ENCODE peak calls at places on chromosomes 7 and 10, in six cellular contexts. One of them, this sample, is unnamed.

GRCh38 chr10:53719658-53720057 is 947.1 kb upstream of the MBL2 start:
- DNase-seq in endothelial cell of umbilical vein: no peak
- DNase-seq in tibial artery: no peak
- DNase-seq in PC-3: no peak
- DNase-seq in prostate gland: no peak
- DNase-seq in upper lobe of right lung: no peak
- DNase-seq in this sample: no peak

GRCh38 chr7:131502810-131503545 is 53.5 kb downstream of the PODXL start:
- DNase-seq in tibial artery: no peak
- DNase-seq in prostate gland: no peak
- DNase-seq in upper lobe of right lung: no peak
- DNase-seq in PC-3: no peak
- DNase-seq in endothelial cell of umbilical vein: no peak
- DNase-seq in this sample: no peak

GRCh38 chr7:33558961-33559710 is 346.2 kb upstream of the BMPER start:
- DNase-seq in upper lobe of right lung: no peak
- DNase-seq in tibial artery: no peak
- DNase-seq in endothelial cell of umbilical vein: no peak
- DNase-seq in prostate gland: no peak
- DNase-seq in PC-3: no peak
- DNase-seq in this sample: no peak

GRCh38 chr10:86535057-86535882 is 13.7 kb upstream of the WAPL start:
- DNase-seq in tibial artery: peak
- DNase-seq in PC-3: peak
- DNase-seq in endothelial cell of umbilical vein: peak
- DNase-seq in prostate gland: peak
- DNase-seq in upper lobe of right lung: peak
- DNase-seq in this sample: peak

GRCh38 chr10:36141786-36142560 is 499.9 kb upstream of the FZD8 start:
- DNase-seq in PC-3: no peak
- DNase-seq in tibial artery: no peak
- DNase-seq in endothelial cell of umbilical vein: peak
- DNase-seq in prostate gland: no peak
- DNase-seq in upper lobe of right lung: no peak
- DNase-seq in this sample: no peak

GRCh38 chr10:95388539-95388938 is 97.7 kb upstream of the PDLIM1 start:
- DNase-seq in endothelial cell of umbilical vein: no peak
- DNase-seq in tibial artery: peak
- DNase-seq in prostate gland: peak
- DNase-seq in PC-3: peak
- DNase-seq in upper lobe of right lung: no peak
- DNase-seq in this sample: no peak

GRCh38 chr10:133032231-133032630 is 55.5 kb upstream of the ADGRA1 start:
- DNase-seq in tibial artery: no peak
- DNase-seq in endothelial cell of umbilical vein: no peak
- DNase-seq in upper lobe of right lung: no peak
- DNase-seq in prostate gland: no peak
- DNase-seq in PC-3: no peak
- DNase-seq in this sample: no peak

GRCh38 chr10:31929260-31929985 is 792 bp upstream of the ARHGAP12 start:
- DNase-seq in PC-3: peak
- DNase-seq in prostate gland: peak
- DNase-seq in tibial artery: peak
- DNase-seq in upper lobe of right lung: peak
- DNase-seq in endothelial cell of umbilical vein: peak
- DNase-seq in this sample: peak

GRCh38 chr10:132023092-132023811 is 41.5 kb upstream of the BNIP3 start:
- DNase-seq in tibial artery: peak
- DNase-seq in endothelial cell of umbilical vein: peak
- DNase-seq in upper lobe of right lung: peak
- DNase-seq in prostate gland: peak
- DNase-seq in PC-3: peak
- DNase-seq in this sample: peak

GRCh38 chr10:132129431-132129830 is 57.3 kb upstream of the DPYSL4 start:
- DNase-seq in PC-3: no peak
- DNase-seq in tibial artery: no peak
- DNase-seq in upper lobe of right lung: no peak
- DNase-seq in prostate gland: no peak
- DNase-seq in endothelial cell of umbilical vein: no peak
- DNase-seq in this sample: no peak

GRCh38 chr7:45597286-45597984 is 23.3 kb downstream of the ADCY1 start:
- DNase-seq in endothelial cell of umbilical vein: no peak
- DNase-seq in upper lobe of right lung: peak
- DNase-seq in tibial artery: no peak
- DNase-seq in PC-3: no peak
- DNase-seq in prostate gland: no peak
- DNase-seq in this sample: no peak

GRCh38 chr7:1748774-1749173 is 78.7 kb downstream of the ELFN1 start:
- DNase-seq in prostate gland: no peak
- DNase-seq in endothelial cell of umbilical vein: no peak
- DNase-seq in PC-3: no peak
- DNase-seq in tibial artery: no peak
- DNase-seq in upper lobe of right lung: no peak
- DNase-seq in this sample: no peak

GRCh38 chr10:97766996-97767924 is 4.5 kb downstream of the SFRP5 start:
- DNase-seq in upper lobe of right lung: no peak
- DNase-seq in endothelial cell of umbilical vein: no peak
- DNase-seq in PC-3: no peak
- DNase-seq in prostate gland: no peak
- DNase-seq in tibial artery: no peak
- DNase-seq in this sample: no peak

GRCh38 chr10:32956365-32957197 is 1.4 kb downstream of the ITGB1 start:
- DNase-seq in upper lobe of right lung: no peak
- DNase-seq in PC-3: peak
- DNase-seq in prostate gland: no peak
- DNase-seq in endothelial cell of umbilical vein: peak
- DNase-seq in tibial artery: no peak
- DNase-seq in this sample: no peak

GRCh38 chr10:133022784-133023115 is 65.0 kb upstream of the ADGRA1 start:
- DNase-seq in tibial artery: no peak
- DNase-seq in endothelial cell of umbilical vein: no peak
- DNase-seq in prostate gland: no peak
- DNase-seq in upper lobe of right lung: no peak
- DNase-seq in PC-3: no peak
- DNase-seq in this sample: no peak

GRCh38 chr7:132560825-132561529 is 15.3 kb downstream of the PLXNA4 start:
- DNase-seq in tibial artery: no peak
- DNase-seq in prostate gland: no peak
- DNase-seq in endothelial cell of umbilical vein: no peak
- DNase-seq in PC-3: no peak
- DNase-seq in upper lobe of right lung: no peak
- DNase-seq in this sample: no peak

GRCh38 chr10:71957546-71958275 is 6.5 kb upstream of the CHST3 start:
- DNase-seq in prostate gland: no peak
- DNase-seq in PC-3: no peak
- DNase-seq in endothelial cell of umbilical vein: no peak
- DNase-seq in tibial artery: no peak
- DNase-seq in upper lobe of right lung: no peak
- DNase-seq in this sample: no peak

GRCh38 chr7:134165266-134165665 is 38.1 kb downstream of the LRGUK start:
- DNase-seq in tibial artery: no peak
- DNase-seq in prostate gland: no peak
- DNase-seq in PC-3: no peak
- DNase-seq in upper lobe of right lung: no peak
- DNase-seq in endothelial cell of umbilical vein: no peak
- DNase-seq in this sample: no peak

GRCh38 chr10:77350711-77351119 is 286.9 kb downstream of the KCNMA1 start:
- DNase-seq in upper lobe of right lung: no peak
- DNase-seq in endothelial cell of umbilical vein: peak
- DNase-seq in prostate gland: no peak
- DNase-seq in PC-3: peak
- DNase-seq in tibial artery: peak
- DNase-seq in this sample: peak

GRCh38 chr10:69568472-69569143 is 4.6 kb downstream of the NEUROG3 start:
- DNase-seq in tibial artery: no peak
- DNase-seq in endothelial cell of umbilical vein: no peak
- DNase-seq in upper lobe of right lung: no peak
- DNase-seq in prostate gland: no peak
- DNase-seq in PC-3: no peak
- DNase-seq in this sample: no peak

GRCh38 chr10:118300266-118300665 is 41.9 kb downstream of the FAM204A start:
- DNase-seq in prostate gland: no peak
- DNase-seq in PC-3: peak
- DNase-seq in endothelial cell of umbilical vein: no peak
- DNase-seq in tibial artery: no peak
- DNase-seq in upper lobe of right lung: no peak
- DNase-seq in this sample: peak

GRCh38 chr10:90430186-90430585 is 427.7 kb downstream of the HTR7 start:
- DNase-seq in PC-3: no peak
- DNase-seq in endothelial cell of umbilical vein: peak
- DNase-seq in upper lobe of right lung: no peak
- DNase-seq in tibial artery: no peak
- DNase-seq in prostate gland: no peak
- DNase-seq in this sample: no peak

GRCh38 chr10:79301754-79302530 is 45.3 kb upstream of the PPIF start:
- DNase-seq in endothelial cell of umbilical vein: no peak
- DNase-seq in tibial artery: no peak
- DNase-seq in upper lobe of right lung: no peak
- DNase-seq in prostate gland: no peak
- DNase-seq in PC-3: no peak
- DNase-seq in this sample: no peak

GRCh38 chr7:2757361-2757903 is 69.4 kb downstream of the AMZ1 start:
- DNase-seq in tibial artery: peak
- DNase-seq in PC-3: peak
- DNase-seq in upper lobe of right lung: no peak
- DNase-seq in prostate gland: peak
- DNase-seq in endothelial cell of umbilical vein: no peak
- DNase-seq in this sample: peak

GRCh38 chr7:33807779-33808482 is 97.4 kb upstream of the BMPER start:
- DNase-seq in prostate gland: no peak
- DNase-seq in PC-3: peak
- DNase-seq in endothelial cell of umbilical vein: peak
- DNase-seq in upper lobe of right lung: no peak
- DNase-seq in tibial artery: no peak
- DNase-seq in this sample: peak

GRCh38 chr10:33381897-33382578 is 47.6 kb upstream of the NRP1 start:
- DNase-seq in prostate gland: no peak
- DNase-seq in upper lobe of right lung: no peak
- DNase-seq in tibial artery: no peak
- DNase-seq in PC-3: no peak
- DNase-seq in endothelial cell of umbilical vein: no peak
- DNase-seq in this sample: no peak

GRCh38 chr10:86547291-86547690 is 25.7 kb upstream of the WAPL start:
- DNase-seq in upper lobe of right lung: no peak
- DNase-seq in PC-3: no peak
- DNase-seq in endothelial cell of umbilical vein: no peak
- DNase-seq in tibial artery: no peak
- DNase-seq in prostate gland: no peak
- DNase-seq in this sample: no peak

DNA sequence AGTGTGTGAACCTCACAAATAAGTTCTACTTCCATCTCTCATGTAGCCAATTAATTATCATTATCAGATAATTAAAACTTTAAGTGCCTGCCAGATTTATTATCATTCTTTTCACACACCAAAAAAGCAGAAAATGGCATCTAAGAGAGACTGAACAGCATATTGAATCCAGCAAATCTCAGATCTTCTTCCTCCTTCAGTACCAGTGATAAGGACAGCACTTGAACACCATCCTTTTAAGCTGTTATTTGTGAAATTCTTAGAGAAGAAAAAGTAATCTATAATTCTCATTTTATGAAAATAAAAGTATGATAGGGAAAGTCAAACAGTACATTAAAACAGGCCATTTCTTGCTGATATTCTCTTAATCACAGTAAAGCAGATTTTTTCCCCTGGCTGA is 104.5 kb downstream of the ELAPOR2 start:
- DNase-seq in tibial artery: no peak
- DNase-seq in prostate gland: no peak
- DNase-seq in upper lobe of right lung: no peak
- DNase-seq in endothelial cell of umbilical vein: no peak
- DNase-seq in PC-3: no peak
- DNase-seq in this sample: no peak
- TF ChIP-seq CTCF in tibial artery: no peak
- TF ChIP-seq CTCF in prostate gland: no peak
- TF ChIP-seq CTCF in upper lobe of right lung: no peak
- TF ChIP-seq CTCF in endothelial cell of umbilical vein: no peak
- TF ChIP-seq CTCF in PC-3: no peak
- TF ChIP-seq CTCF in this sample: no peak

DNA sequence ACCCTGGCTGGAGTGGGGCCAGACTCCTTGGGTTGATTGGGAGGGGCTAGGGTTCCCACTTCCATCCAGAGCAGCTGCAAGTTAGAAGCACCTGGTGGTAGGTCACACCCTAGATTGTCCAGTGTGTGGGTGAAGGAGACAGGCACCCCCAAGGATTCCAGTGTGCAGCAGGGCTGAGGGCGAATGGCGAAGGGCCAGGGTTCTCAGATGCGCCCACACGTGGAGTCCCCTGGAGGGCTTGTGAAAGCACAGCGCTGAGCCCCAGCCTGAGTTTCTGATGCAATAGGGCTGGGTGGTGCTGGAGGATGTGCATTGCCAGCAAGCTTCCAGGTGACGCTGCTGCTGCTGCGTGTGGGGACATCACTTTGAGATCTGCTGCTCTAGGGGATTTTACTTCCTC is 25.4 kb downstream of the TBATA start:
- DNase-seq in upper lobe of right lung: peak
- DNase-seq in tibial artery: no peak
- DNase-seq in PC-3: no peak
- DNase-seq in prostate gland: no peak
- DNase-seq in endothelial cell of umbilical vein: no peak
- DNase-seq in this sample: no peak
- H3K27ac ChIP-seq in upper lobe of right lung: no peak
- H3K27ac ChIP-seq in tibial artery: no peak
- H3K27ac ChIP-seq in PC-3: no peak
- H3K27ac ChIP-seq in prostate gland: no peak
- H3K27ac ChIP-seq in endothelial cell of umbilical vein: no peak
- H3K27ac ChIP-seq in this sample: no peak

GRCh38 chr10:13612654-13613373 is 26.0 kb downstream of the PRPF18 start:
- DNase-seq in prostate gland: no peak
- DNase-seq in endothelial cell of umbilical vein: no peak
- DNase-seq in upper lobe of right lung: no peak
- DNase-seq in tibial artery: no peak
- DNase-seq in PC-3: no peak
- DNase-seq in this sample: no peak

GRCh38 chr10:13614530-13615332 is 28.0 kb downstream of the PRPF18 start:
- DNase-seq in upper lobe of right lung: no peak
- DNase-seq in endothelial cell of umbilical vein: no peak
- DNase-seq in tibial artery: no peak
- DNase-seq in PC-3: peak
- DNase-seq in prostate gland: peak
- DNase-seq in this sample: peak

GRCh38 chr10:13617146-13617545 is 30.4 kb downstream of the PRPF18 start:
- DNase-seq in PC-3: no peak
- DNase-seq in prostate gland: no peak
- DNase-seq in tibial artery: no peak
- DNase-seq in upper lobe of right lung: no peak
- DNase-seq in endothelial cell of umbilical vein: no peak
- DNase-seq in this sample: no peak

GRCh38 chr10:13615650-13616049 is 28.9 kb downstream of the PRPF18 start:
- DNase-seq in prostate gland: no peak
- DNase-seq in PC-3: no peak
- DNase-seq in upper lobe of right lung: no peak
- DNase-seq in tibial artery: no peak
- DNase-seq in endothelial cell of umbilical vein: no peak
- DNase-seq in this sample: no peak

GRCh38 chr10:13613519-13613918 is 26.8 kb downstream of the PRPF18 start:
- DNase-seq in PC-3: peak
- DNase-seq in upper lobe of right lung: no peak
- DNase-seq in endothelial cell of umbilical vein: peak
- DNase-seq in tibial artery: no peak
- DNase-seq in prostate gland: peak
- DNase-seq in this sample: peak
- TF ChIP-seq CTCF in PC-3: peak
- TF ChIP-seq CTCF in upper lobe of right lung: peak
- TF ChIP-seq CTCF in endothelial cell of umbilical vein: peak
- TF ChIP-seq CTCF in tibial artery: peak
- TF ChIP-seq CTCF in prostate gland: peak
- TF ChIP-seq CTCF in this sample: no peak

GRCh38 chr7:41005381-41005901 is 697.4 kb downstream of the INHBA start:
- DNase-seq in tibial artery: peak
- DNase-seq in upper lobe of right lung: no peak
- DNase-seq in PC-3: peak
- DNase-seq in prostate gland: no peak
- DNase-seq in endothelial cell of umbilical vein: no peak
- DNase-seq in this sample: peak
- H3K27ac ChIP-seq in tibial artery: no peak
- H3K27ac ChIP-seq in upper lobe of right lung: no peak
- H3K27ac ChIP-seq in PC-3: peak
- H3K27ac ChIP-seq in prostate gland: no peak
- H3K27ac ChIP-seq in endothelial cell of umbilical vein: no peak
- H3K27ac ChIP-seq in this sample: no peak

This sample was measured in RWPE1.